ENCODE peak calls at places on chromosome 5, in eight cellular contexts. F is hepatocyte; B is A673; D is mucosa of gallbladder; W is choroid plexus epithelial cell; K is stimulated activated CD8-positive, alpha-beta memory T cell treated with anti-CD3 and anti-CD28 coated beads, Interleukin-7, amount 100 ng/mL, for 24 hours; P is CD4-positive, alpha-beta T cell; C is endothelial cell. L is an unnamed sample.

GRCh38 chr5:51271261-51271660 is 112.0 kb upstream of the ISL1 start:
- DNase-seq in C (no peak), W (no peak), D (no peak), F (no peak), P (no peak), B (peak; percentile 80), K (no peak), L (no peak)

GRCh38 chr5:139392678-139393496 is 2.0 kb downstream of the PROB1 start:
- DNase-seq in C (peak; percentile 85), D (peak; percentile 56), W (peak; percentile 76), P (peak; percentile 55), K (peak; percentile 54), B (peak; percentile 88), F (peak; percentile 80), L (no peak)

GRCh38 chr5:96175090-96175489 is 213.4 kb upstream of the ELL2 start:
- DNase-seq in B (peak; percentile 22), F (no peak), K (no peak), P (no peak), C (no peak), D (no peak), W (no peak), L (no peak)

GRCh38 chr5:7541898-7542297 is 146.0 kb downstream of the ADCY2 start:
- DNase-seq in C (no peak), F (no peak), B (no peak), W (no peak), P (no peak), D (no peak), K (no peak), L (no peak)

GRCh38 chr5:135489466-135490244 is 37.5 kb upstream of the TIFAB start:
- DNase-seq in D (no peak), W (no peak), P (no peak), K (no peak), F (no peak), B (no peak), C (no peak), L (no peak)

GRCh38 chr5:71461360-71461759 is 5.9 kb downstream of the BDP1 start:
- DNase-seq in P (no peak), W (no peak), K (no peak), C (no peak), F (no peak), B (no peak), D (no peak), L (no peak)

GRCh38 chr5:54229041-54229780 is 81.2 kb downstream of the ARL15 start:
- DNase-seq in F (peak; percentile 78), C (peak; percentile 77), P (peak; percentile 49), D (peak; percentile 75), W (peak; percentile 76), B (peak; percentile 71), K (peak; percentile 64), L (peak; percentile 69)

GRCh38 chr5:123496892-123497291 is 15.1 kb upstream of the CSNK1G3 start:
- DNase-seq in F (no peak), C (no peak), B (peak; percentile 9), W (peak; percentile 60), K (no peak), P (no peak), D (peak; percentile 65), L (no peak)

GRCh38 chr5:187042-187431 is 4.3 kb upstream of the LRRC14B start:
- DNase-seq in K (no peak), W (no peak), B (no peak), C (no peak), D (no peak), P (no peak), F (no peak), L (no peak)

GRCh38 chr5:158813275-158813674 is 286.4 kb downstream of the EBF1 start:
- DNase-seq in C (no peak), B (no peak), W (no peak), F (no peak), P (no peak), D (no peak), K (no peak), L (no peak)

L was measured in midbrain.